ENCODE peak calls at places on chromosome 4, in four cellular contexts. Y is naive thymus-derived CD4-positive, alpha-beta T cell; W is prostate gland; O is IMR-90. F is an unnamed sample.

GRCh38 chr4:40180356-40180755 is 16.5 kb upstream of the RHOH start:
- DNase-seq in Y (no peak), W (no peak), O (peak; percentile 88), F (no peak)

GRCh38 chr4:109547394-109547793 is 12.7 kb upstream of the MCUB start:
- DNase-seq in Y (no peak), W (no peak), O (peak; percentile 22), F (no peak)

GRCh38 chr4:169724251-169724650 is 33.5 kb downstream of the HPF1 start:
- DNase-seq in Y (no peak), W (no peak), O (peak; percentile 52), F (no peak)

GRCh38 chr4:141569141-141569540 is 67.2 kb upstream of the IL15 start:
- DNase-seq in Y (no peak), W (no peak), O (peak; percentile 67), F (no peak)

GRCh38 chr4:17817027-17817426 is 6.2 kb downstream of the NCAPG start:
- DNase-seq in Y (peak; percentile 45), W (no peak), O (peak; percentile 78), F (peak; percentile 37)

GRCh38 chr4:13627185-13627605 is 330 bp downstream of the BOD1L1 start:
- DNase-seq in Y (no peak), W (no peak), O (no peak), F (no peak)

GRCh38 chr4:5793514-5793913 is 82.5 kb downstream of the EVC start:
- DNase-seq in Y (no peak), W (no peak), O (no peak), F (no peak)

GRCh38 chr4:90495936-90496335 is 368.7 kb downstream of the CCSER1 start:
- DNase-seq in Y (no peak), W (no peak), O (no peak), F (no peak)

GRCh38 chr4:6229671-6230501 is 29.5 kb upstream of the JAKMIP1 start:
- DNase-seq in Y (no peak), W (no peak), O (no peak), F (no peak)

GRCh38 chr4:156291317-156291716 is 337.7 kb upstream of the CTSO start:
- DNase-seq in Y (no peak), W (no peak), O (peak; percentile 74), F (no peak)

GRCh38 chr4:82043081-82043808 is 330.5 kb downstream of the HNRNPD start:
- DNase-seq in Y (no peak), W (no peak), O (no peak), F (no peak)

GRCh38 chr4:95061220-95061619 is 303.5 kb downstream of the BMPR1B start:
- DNase-seq in Y (no peak), W (no peak), O (peak; percentile 9), F (no peak)

GRCh38 chr4:83114576-83114975 is at the start of gene PLAC8:
- DNase-seq in Y (peak; percentile 89), W (no peak), O (no peak), F (peak; percentile 70)

GRCh38 chr4:90207887-90208454 is 80.8 kb downstream of the CCSER1 start:
- DNase-seq in Y (no peak), W (no peak), O (no peak), F (no peak)

GRCh38 chr4:55768291-55768690 is 51.3 kb upstream of the EXOC1L start:
- DNase-seq in Y (no peak), W (no peak), O (peak; percentile 70), F (no peak)

GRCh38 chr4:168503652-168504362 is 7.0 kb downstream of the PALLD start:
- DNase-seq in Y (no peak), W (no peak), O (no peak), F (no peak)

GRCh38 chr4:85126991-85127591 is 160.6 kb upstream of the WDFY3 start:
- DNase-seq in Y (no peak), W (no peak), O (no peak), F (no peak)

GRCh38 chr4:139734201-139734874 is 68.7 kb downstream of the MGST2 start:
- DNase-seq in Y (no peak), W (no peak), O (peak; percentile 65), F (no peak)

GRCh38 chr4:23788460-23788859 is 101.4 kb downstream of the PPARGC1A start:
- DNase-seq in Y (no peak), W (no peak), O (peak; percentile 26), F (no peak)

GRCh38 chr4:158624889-158625478 is 46.7 kb downstream of the C4orf46 start:
- DNase-seq in Y (no peak), W (no peak), O (peak; percentile 73), F (peak; percentile 25)

GRCh38 chr4:182143822-182144620 is 99.2 kb upstream of the TENM3 start:
- DNase-seq in Y (no peak), W (no peak), O (peak; percentile 83), F (no peak)

GRCh38 chr4:7552466-7552865 is 117.7 kb upstream of the PSAPL1 start:
- DNase-seq in Y (no peak), W (no peak), O (no peak), F (no peak)

GRCh38 chr4:22315643-22316042 is 200.2 kb downstream of the ADGRA3 start:
- DNase-seq in Y (no peak), W (no peak), O (peak; percentile 6), F (no peak)

GRCh38 chr4:86043755-86044592 is 315.9 kb downstream of the MAPK10 start:
- DNase-seq in Y (peak; percentile 1), W (peak; percentile 28), O (peak; percentile 55), F (peak; percentile 2)

GRCh38 chr4:140068247-140068646 is 85.7 kb downstream of the MAML3 start:
- DNase-seq in Y (no peak), W (no peak), O (no peak), F (no peak)

GRCh38 chr4:105714932-105715331 is 6.3 kb downstream of the GSTCD start:
- DNase-seq in Y (no peak), W (no peak), O (no peak), F (no peak)
- H3K4me3 ChIP-seq in Y (no peak overlapping the region), W (no peak overlapping the region), O (no peak overlapping the region), F (no peak overlapping the region)

GRCh38 chr4:3464911-3465697 is 2.0 kb downstream of the DOK7 start:
- DNase-seq in Y (no peak), W (no peak), O (no peak), F (no peak)
- H3K4me3 ChIP-seq in Y (no peak overlapping the region), W (no peak overlapping the region), O (no peak overlapping the region), F (no peak overlapping the region)

DNA sequence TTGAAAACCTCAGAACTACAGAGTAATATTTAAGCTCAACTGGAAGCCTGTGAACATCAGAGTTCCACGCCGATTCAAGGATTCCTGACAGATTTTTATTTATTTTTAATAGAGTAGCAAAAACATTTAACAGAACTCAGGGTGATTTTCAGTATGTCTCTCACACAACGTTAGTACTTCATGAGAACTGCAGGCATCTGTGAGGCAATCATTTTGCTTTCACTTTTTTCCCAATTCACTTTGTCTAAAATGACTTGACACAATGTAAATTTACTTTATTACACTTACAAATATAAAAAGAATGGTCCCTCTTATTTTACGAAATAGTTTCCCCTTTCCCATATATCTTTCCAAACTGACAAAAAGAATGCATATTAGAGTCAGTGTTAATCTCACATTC is 869.5 kb upstream of the EPHA5 start:
- DNase-seq in Y (no peak), W (no peak), O (no peak), F (no peak)
- H3K4me3 ChIP-seq in Y (no peak overlapping the region), W (no peak overlapping the region), O (no peak overlapping the region), F (no peak overlapping the region)

DNA sequence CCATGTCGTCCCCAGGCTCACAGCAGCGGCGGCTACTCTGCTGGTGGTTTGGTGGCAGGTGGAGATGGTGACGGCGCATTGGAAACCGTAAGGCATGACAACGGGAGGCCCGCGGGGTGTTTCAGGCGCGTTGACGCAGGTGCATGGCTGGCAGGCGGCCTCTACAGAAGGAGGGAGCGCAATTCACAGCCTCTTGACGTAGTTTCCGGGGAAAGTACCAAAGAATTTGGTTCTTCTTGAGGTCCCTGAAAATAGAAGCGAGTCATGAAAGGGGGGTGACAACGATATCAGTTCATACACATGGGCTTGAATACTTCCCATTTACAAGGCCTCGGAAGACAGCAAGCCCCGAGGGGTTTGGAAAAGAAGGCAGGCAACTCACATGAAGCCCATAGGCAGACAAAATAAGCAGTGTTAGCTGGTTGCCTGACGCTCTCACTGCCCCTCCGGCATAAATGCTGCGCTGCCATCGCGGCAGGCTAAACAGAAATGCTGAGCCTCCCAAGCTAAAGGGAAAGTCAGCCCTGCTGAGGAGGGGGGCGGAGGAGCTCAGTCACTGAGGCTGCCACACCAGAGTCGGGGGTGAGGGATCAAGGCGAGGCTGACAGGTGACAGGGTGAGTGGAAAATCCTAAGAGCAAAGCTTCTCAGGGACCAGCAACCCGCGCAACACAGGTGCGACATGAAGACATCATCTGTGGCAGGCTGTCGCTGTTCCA is 52.3 kb upstream of the PDLIM3 start:
- DNase-seq in Y (peak; percentile 77), W (no peak), O (peak; percentile 68), F (peak; percentile 82)
- H3K4me3 ChIP-seq in Y (peak overlapping the region; percentile 2), W (no peak overlapping the region), O (no peak overlapping the region), F (no peak overlapping the region)

GRCh38 chr4:79964020-79964714 is 108.9 kb downstream of the ANTXR2 start:
- DNase-seq in Y (no peak), W (no peak), O (no peak), F (no peak)
- H3K4me3 ChIP-seq in Y (no peak overlapping the region), W (no peak overlapping the region), O (no peak overlapping the region), F (no peak overlapping the region)

DNA sequence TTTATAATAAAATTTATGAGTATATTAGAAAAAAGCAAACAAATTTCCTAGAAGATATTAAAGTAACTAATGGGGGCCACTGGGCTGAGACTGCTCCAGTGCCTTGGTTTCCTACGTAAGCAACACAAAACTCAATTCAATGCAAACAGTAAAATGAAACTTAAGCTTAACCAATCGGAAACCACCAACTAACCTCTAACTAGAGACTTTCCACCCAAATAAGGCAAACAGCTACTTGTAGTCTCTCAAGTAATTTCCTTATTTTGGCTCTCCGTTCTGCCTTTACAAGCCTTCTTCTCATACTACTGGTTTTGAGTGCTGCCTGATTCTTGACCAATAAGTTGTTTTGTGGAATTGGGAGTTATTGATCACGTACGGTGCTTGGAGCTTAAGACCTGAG is 167.3 kb upstream of the VEGFC start:
- DNase-seq in Y (no peak), W (no peak), O (no peak), F (no peak)
- H3K4me3 ChIP-seq in Y (no peak overlapping the region), W (no peak overlapping the region), O (no peak overlapping the region), F (no peak overlapping the region)

GRCh38 chr4:175970072-175970471 is 95.6 kb upstream of the WDR17 start:
- DNase-seq in Y (no peak), W (no peak), O (no peak), F (no peak)

GRCh38 chr4:175970734-175971133 is 94.9 kb upstream of the WDR17 start:
- DNase-seq in Y (no peak), W (no peak), O (no peak), F (no peak)

GRCh38 chr4:175971393-175972179 is 94.1 kb upstream of the WDR17 start:
- DNase-seq in Y (no peak), W (no peak), O (no peak), F (no peak)
- H3K4me3 ChIP-seq in Y (no peak overlapping the region), W (no peak overlapping the region), O (no peak overlapping the region), F (no peak overlapping the region)

F was measured in GM12864.